ENCODE peak calls at places on chromosomes 3 and 15, in four cellular contexts. N is transverse colon, G is fibroblast of lung, P is A673. A is an unnamed sample.

GRCh38 chr3:46395210-46395661 is 11.6 kb downstream of the CCR5AS start:
- DNase-seq in N (no peak), G (peak), P (no peak), A (no peak)

GRCh38 chr3:142645236-142645793 is 49.1 kb downstream of the PLS1 start:
- DNase-seq in N (no peak), G (peak), P (peak), A (no peak)

GRCh38 chr3:159846255-159846654 is 142.4 kb upstream of the IL12A start:
- DNase-seq in N (no peak), G (no peak), P (no peak), A (no peak)

GRCh38 chr3:63462732-63463131 is 184.6 kb downstream of the SYNPR start:
- DNase-seq in N (no peak), G (no peak), P (peak), A (no peak)

GRCh38 chr15:48397841-48398240 is 66.6 kb downstream of the DUT start:
- DNase-seq in N (no peak), G (no peak), P (no peak), A (no peak)

GRCh38 chr15:46703871-46704637 is 1013.3 kb upstream of the SEMA6D start:
- DNase-seq in N (no peak), G (no peak), P (no peak), A (no peak)

GRCh38 chr15:41583795-41584194 is 24.8 kb downstream of the TYRO3 start:
- DNase-seq in N (no peak), G (no peak), P (no peak), A (no peak)

GRCh38 chr3:106446271-106446670 is 577.5 kb upstream of the CBLB start:
- DNase-seq in N (no peak), G (no peak), P (no peak), A (no peak)

GRCh38 chr15:89362203-89363101 is 27.8 kb upstream of the POLG start:
- DNase-seq in N (no peak), G (no peak), P (peak), A (no peak)

GRCh38 chr15:66936115-66936863 is 129.1 kb upstream of the SMAD3 start:
- DNase-seq in N (no peak), G (no peak), P (no peak), A (no peak)

GRCh38 chr15:98954411-98954810 is 53.2 kb downstream of the PGPEP1L start:
- DNase-seq in N (peak), G (peak), P (no peak), A (no peak)

GRCh38 chr3:72408983-72409779 is 439.1 kb downstream of the SHQ1 start:
- DNase-seq in N (no peak), G (no peak), P (no peak), A (peak)

GRCh38 chr15:47409038-47409437 is 308.3 kb upstream of the SEMA6D start:
- DNase-seq in N (no peak), G (no peak), P (no peak), A (no peak)

GRCh38 chr15:75061272-75061671 is 37.9 kb downstream of the PPCDC start:
- DNase-seq in N (no peak), G (peak), P (no peak), A (peak)

GRCh38 chr3:122730240-122730639 is 49.6 kb downstream of the PARP14 start:
- DNase-seq in N (no peak), G (no peak), P (no peak), A (no peak)

GRCh38 chr3:106337116-106337515 is 468.3 kb upstream of the CBLB start:
- DNase-seq in N (no peak), G (peak), P (no peak), A (no peak)

GRCh38 chr3:66386925-66387650 is 113.7 kb downstream of the LRIG1 start:
- DNase-seq in N (no peak), G (no peak), P (no peak), A (peak)

GRCh38 chr3:68504185-68504584 is 428.2 kb downstream of the TAFA4 start:
- DNase-seq in N (no peak), G (no peak), P (no peak), A (no peak)

GRCh38 chr3:186990878-186991308 is 60.6 kb downstream of the ST6GAL1 start:
- DNase-seq in N (no peak), G (peak), P (no peak), A (no peak)

GRCh38 chr3:52154135-52155094 is at the start of gene POC1A:
- DNase-seq in N (peak), G (peak), P (peak), A (peak)
- TF ChIP-seq CTCF in N (peak), G (no peak), P (no peak), A (no peak)

GRCh38 chr3:172911142-172911541 is 160.6 kb downstream of the ECT2 start:
- DNase-seq in N (no peak), G (no peak), P (no peak), A (no peak)
- TF ChIP-seq CTCF in N (no peak), G (no peak), P (peak), A (no peak)

GRCh38 chr3:31858439-31858838 is 122.6 kb downstream of the OSBPL10 start:
- DNase-seq in N (no peak), G (no peak), P (no peak), A (no peak)
- TF ChIP-seq CTCF in N (no peak), G (no peak), P (peak), A (no peak)

GRCh38 chr3:111617912-111618601 is 22.9 kb upstream of the ZBED2 start:
- DNase-seq in N (no peak), G (no peak), P (no peak), A (no peak)

GRCh38 chr3:111619833-111620232 is 24.7 kb upstream of the ZBED2 start:
- DNase-seq in N (no peak), G (peak), P (no peak), A (no peak)

GRCh38 chr3:111617406-111617805 is 22.3 kb upstream of the ZBED2 start:
- DNase-seq in N (no peak), G (no peak), P (no peak), A (no peak)

GRCh38 chr3:111618945-111619344 is 23.8 kb upstream of the ZBED2 start:
- DNase-seq in N (no peak), G (no peak), P (no peak), A (no peak)

DNA sequence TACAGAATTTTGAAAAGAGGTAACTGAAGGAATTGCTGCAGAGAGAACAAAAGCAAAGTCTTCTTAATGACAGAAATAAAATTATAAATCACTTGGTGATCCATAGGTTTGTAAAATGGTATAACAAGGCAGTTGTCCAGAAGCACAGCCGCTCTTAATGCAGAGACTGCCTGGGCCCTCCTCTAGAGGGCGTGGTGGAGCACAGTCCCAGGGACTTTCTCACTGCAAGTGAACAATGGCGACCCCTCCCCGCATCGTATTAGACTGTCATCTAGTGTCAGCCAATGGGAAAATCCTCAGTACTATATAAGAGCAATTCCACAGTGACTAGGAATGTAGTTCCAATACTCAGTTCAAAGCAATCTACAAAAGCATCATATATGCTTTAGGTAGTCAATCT is 26.4 kb upstream of the ZBED2 start:
- DNase-seq in N (no peak), G (no peak), P (peak), A (no peak)
- TF ChIP-seq CTCF in N (no peak), G (peak), P (peak), A (no peak)

GRCh38 chr3:57855943-57856342 is 99.8 kb downstream of the SLMAP start:
- DNase-seq in N (no peak), G (no peak), P (no peak), A (no peak)

GRCh38 chr3:57851304-57851703 is 95.2 kb downstream of the SLMAP start:
- DNase-seq in N (no peak), G (no peak), P (no peak), A (no peak)

GRCh38 chr3:57855281-57855680 is 99.2 kb downstream of the SLMAP start:
- DNase-seq in N (no peak), G (peak), P (no peak), A (no peak)

GRCh38 chr3:57852896-57853295 is 96.8 kb downstream of the SLMAP start:
- DNase-seq in N (no peak), G (peak), P (peak), A (peak)

DNA sequence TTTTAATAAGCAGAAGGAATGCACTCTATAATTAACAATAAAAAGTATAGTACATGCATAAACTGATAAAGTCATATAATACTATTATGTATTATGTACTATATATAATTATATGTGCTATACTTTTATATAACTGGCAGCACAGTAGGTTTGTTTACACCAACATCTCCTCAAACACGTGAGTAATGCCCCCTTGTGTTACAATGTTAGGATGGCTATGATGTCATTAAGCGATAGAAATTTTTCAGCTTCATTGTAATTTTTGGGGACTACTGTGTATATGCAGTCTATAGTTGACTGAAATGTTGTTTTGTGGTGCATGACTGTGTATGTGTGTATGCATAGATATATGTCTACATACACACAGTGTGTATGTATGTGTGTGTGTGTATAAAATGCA is 100.6 kb downstream of the SLMAP start:
- DNase-seq in N (no peak), G (peak), P (peak), A (no peak)
- TF ChIP-seq CTCF in N (no peak), G (peak), P (peak), A (no peak)

DNA sequence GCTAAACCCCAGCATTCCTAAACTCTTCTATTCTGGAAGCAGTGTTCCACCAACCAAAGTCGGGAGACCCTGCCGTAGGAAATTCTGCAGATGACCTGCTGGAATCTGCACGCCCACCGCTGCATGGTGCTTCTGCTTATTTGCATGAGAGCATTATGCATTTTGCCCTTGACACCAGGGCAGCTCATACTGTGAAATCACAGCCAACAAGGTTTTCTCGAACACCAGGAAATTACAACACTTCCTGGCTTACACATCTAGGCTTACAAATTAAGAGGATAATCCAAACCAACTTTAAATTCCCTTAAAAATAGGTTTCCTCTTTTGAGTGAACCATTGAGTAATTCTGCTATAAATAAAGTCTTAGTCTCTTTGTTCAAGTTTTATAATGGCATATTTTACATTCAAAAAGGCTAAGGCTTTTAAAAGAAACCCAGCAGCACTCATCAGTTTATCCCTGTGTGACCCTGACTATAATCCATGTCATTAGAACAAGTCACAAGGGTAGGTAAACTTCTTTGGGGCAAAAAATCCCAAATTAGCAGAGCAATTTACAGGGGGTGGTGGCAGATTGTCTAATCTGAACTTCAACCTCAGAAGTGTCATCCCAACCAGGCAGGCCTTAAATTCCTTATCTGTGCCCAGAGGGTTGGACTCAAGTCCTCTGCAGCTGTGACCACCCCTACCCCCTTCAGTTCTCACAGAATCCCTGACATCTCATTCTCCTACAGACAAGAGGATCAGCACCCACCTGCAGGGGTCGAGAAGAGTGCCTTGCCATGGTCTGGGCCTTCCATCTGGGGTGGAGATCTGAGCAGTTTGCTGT is 33.5 kb upstream of the RBP1 start:
- DNase-seq in N (no peak), G (no peak), P (peak), A (no peak)
- TF ChIP-seq CTCF in N (no peak), G (no peak), P (no peak), A (no peak)

DNA sequence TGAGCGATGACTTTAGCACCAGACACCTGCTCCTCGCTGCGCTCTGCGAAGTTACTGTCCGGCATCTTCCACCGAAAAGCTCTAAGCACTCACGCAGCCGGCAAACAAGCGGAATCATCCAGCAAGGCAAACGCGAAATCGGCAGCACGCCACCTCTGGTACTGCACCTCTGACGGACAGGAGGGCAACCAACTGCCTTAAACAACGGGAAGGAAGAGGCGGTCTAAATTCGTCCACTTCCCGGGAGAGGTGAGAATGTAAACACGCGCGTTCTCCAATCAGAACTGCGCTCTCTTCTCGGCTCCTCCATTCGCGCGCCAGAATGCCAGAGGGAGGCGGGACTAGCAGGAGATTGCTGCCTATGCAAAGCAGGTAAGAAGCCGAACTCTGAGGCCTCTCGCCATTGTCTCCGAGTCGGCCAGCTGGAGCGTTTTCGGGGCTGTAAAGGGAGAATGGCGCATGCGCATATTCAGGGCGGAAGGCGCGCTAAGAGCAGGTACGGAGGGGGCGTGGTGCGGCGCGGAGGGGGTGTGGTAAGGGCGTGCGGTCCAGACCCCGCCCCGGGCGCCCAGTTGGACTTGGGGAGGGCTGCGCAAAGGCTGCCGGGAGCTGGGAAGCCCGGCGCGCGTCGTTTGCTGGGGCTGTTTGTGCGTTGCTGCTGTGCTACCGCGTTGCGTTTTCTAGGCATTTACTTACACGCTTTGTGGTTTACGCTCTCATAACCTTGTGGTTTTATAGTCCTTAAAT is at the start of the genes BTD and HACL1:
- DNase-seq in N (peak), G (peak), P (peak), A (peak)
- TF ChIP-seq CTCF in N (peak), G (peak), P (peak), A (peak)

DNA sequence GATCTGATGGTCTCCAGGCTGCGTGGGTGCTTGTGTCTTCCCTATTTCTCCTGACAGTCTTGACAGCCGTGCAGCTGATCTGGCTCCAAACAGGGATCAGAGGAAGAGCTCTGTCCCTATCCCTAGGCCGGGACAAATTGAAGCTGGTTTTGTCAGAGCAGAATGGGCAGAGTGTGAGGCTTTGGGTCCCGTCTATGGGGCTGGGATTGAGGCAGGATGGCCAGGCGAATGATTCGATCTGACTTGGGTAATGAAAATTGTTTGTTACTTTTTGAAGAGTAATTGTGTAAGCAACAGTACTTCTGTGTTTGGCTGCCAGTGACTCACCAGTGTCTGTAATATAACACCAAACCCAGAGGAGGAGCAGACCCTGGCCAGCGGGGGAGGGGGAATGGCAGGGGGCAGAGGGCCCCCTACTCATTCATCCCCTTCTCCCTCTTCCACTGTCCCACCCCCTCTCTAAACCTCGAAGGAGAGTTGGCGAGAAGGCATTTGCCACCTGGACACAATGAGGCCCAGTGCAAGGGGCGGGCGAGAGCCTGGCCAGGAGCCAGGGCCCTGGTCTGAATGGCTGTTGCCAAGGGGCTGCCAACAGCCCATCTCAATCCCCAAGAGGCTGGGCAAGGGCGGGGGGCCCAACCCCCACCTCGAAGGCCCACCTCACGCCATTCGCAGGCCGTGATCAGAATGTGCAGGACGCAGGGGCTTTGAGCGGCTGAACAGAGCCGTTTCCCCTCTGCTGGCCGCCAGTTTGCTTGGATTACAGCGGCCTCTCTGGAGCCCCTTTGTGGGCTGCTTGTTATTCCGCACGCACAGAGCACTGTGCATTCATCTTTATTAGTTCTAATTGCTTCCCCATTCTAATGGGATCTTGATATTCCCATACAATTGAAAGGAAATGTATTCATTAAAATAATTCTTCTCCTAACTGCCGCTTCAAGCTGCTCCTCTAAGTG is 5.1 kb upstream of the MAGEF1 start:
- DNase-seq in N (no peak), G (peak), P (peak), A (no peak)
- TF ChIP-seq CTCF in N (no peak), G (peak), P (peak), A (no peak)

DNA sequence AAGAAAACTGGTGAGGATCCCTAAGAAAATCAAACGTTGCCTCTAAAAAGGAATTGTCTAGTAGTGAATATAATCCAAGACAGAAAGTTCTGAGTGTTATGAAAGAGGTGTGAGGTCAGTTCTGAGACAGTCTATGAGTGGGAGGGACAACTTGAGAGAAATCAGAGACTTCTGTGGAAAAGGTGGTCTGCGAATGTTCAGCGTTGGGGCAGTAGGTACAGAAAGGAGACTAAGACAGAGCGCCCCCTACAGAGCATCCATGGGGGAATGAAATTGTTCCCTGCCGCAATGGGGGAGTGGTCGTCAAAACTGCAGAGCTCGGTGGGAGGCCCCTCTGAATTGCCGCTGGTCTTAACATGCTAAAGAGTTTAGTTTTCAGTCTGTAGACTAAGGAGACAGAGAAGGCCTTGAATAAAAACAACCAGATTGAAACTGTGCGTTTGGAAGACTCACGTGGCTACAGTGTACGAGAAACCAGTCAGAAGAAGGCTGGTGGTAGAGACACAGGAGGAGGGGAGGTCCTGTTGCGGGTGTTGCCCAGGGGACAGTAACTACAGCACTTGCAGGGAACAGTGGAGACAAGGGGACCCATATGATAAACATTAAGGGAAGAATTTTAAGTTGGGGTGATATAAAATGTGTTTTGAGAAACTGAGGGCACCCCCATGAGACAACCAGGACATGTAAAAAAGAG is 6.9 kb downstream of the TNIK start:
- DNase-seq in N (no peak), G (no peak), P (peak), A (no peak)
- TF ChIP-seq CTCF in N (no peak), G (peak), P (peak), A (peak)

GRCh38 chr3:130700541-130700940 is 46.1 kb downstream of the PIK3R4 start:
- DNase-seq in N (no peak), G (peak), P (peak), A (no peak)

GRCh38 chr3:130705501-130705900 is 41.1 kb downstream of the PIK3R4 start:
- DNase-seq in N (no peak), G (no peak), P (no peak), A (no peak)

GRCh38 chr3:130702985-130703384 is 43.6 kb downstream of the PIK3R4 start:
- DNase-seq in N (no peak), G (no peak), P (no peak), A (no peak)

GRCh38 chr3:130699765-130700164 is 46.9 kb downstream of the PIK3R4 start:
- DNase-seq in N (no peak), G (no peak), P (peak), A (peak)
- TF ChIP-seq CTCF in N (peak), G (peak), P (peak), A (peak)

A was measured in GM10248.